ENCODE peak calls at places on chromosome 4, in four cellular contexts. I, K, S and G are unnamed samples.

GRCh38 chr4:111778543-111778942 is 366.7 kb upstream of the FAM241A start:
- DNase-seq in I (no peak), K (no peak), S (no peak), G (peak; percentile 15)

GRCh38 chr4:1987721-1988326 is 20.9 kb downstream of the NELFA start:
- DNase-seq in I (no peak), K (no peak), S (no peak), G (no peak)

GRCh38 chr4:177313263-177313662 is 3.6 kb downstream of the NEIL3 start:
- DNase-seq in I (no peak), K (no peak), S (no peak), G (no peak)

GRCh38 chr4:47855350-47855749 is 17.5 kb upstream of the CORIN start:
- DNase-seq in I (no peak), K (no peak), S (no peak), G (no peak)

GRCh38 chr4:145843148-145843547 is 95.5 kb downstream of the ZNF827 start:
- DNase-seq in I (no peak), K (no peak), S (no peak), G (no peak)

GRCh38 chr4:55754754-55755350 is 64.7 kb upstream of the EXOC1L start:
- DNase-seq in I (no peak), K (no peak), S (no peak), G (peak; percentile 13)

GRCh38 chr4:139628184-139629012 is 37.2 kb upstream of the MGST2 start:
- DNase-seq in I (no peak), K (no peak), S (no peak), G (no peak)

GRCh38 chr4:58553679-58554078 is 1443.5 kb upstream of the IGFBP7 start:
- DNase-seq in I (no peak), K (no peak), S (no peak), G (no peak)

GRCh38 chr4:113678651-113679050 is 82.9 kb downstream of the CAMK2D start:
- DNase-seq in I (no peak), K (no peak), S (no peak), G (no peak)

GRCh38 chr4:90241008-90241407 is 113.8 kb downstream of the CCSER1 start:
- DNase-seq in I (no peak), K (no peak), S (no peak), G (no peak)

GRCh38 chr4:75708218-75708691 is 16.1 kb upstream of the USO1 start:
- DNase-seq in I (peak; percentile 50), K (no peak), S (no peak), G (no peak)

GRCh38 chr4:72457158-72457557 is 111.9 kb downstream of the ADAMTS3 start:
- DNase-seq in I (no peak), K (no peak), S (no peak), G (no peak)

GRCh38 chr4:78149737-78150136 is 92.6 kb downstream of the FRAS1 start:
- DNase-seq in I (no peak), K (no peak), S (no peak), G (no peak)

GRCh38 chr4:141389649-141390048 is 169.0 kb downstream of the ZNF330 start:
- DNase-seq in I (no peak), K (no peak), S (no peak), G (no peak)

GRCh38 chr4:147362868-147363440 is 117.9 kb upstream of the EDNRA start:
- DNase-seq in I (no peak), K (no peak), S (no peak), G (no peak)

GRCh38 chr4:166128452-166128851 is 255.4 kb downstream of the TLL1 start:
- DNase-seq in I (no peak), K (no peak), S (no peak), G (no peak)

GRCh38 chr4:145307120-145307519 is 126.7 kb upstream of the OTUD4 start:
- DNase-seq in I (no peak), K (no peak), S (no peak), G (no peak)

GRCh38 chr4:128835498-128836222 is 26.2 kb downstream of the JADE1 start:
- DNase-seq in I (no peak), K (no peak), S (no peak), G (no peak)

GRCh38 chr4:68342139-68342538 is 7.8 kb downstream of the YTHDC1 start:
- DNase-seq in I (no peak), K (no peak), S (no peak), G (no peak)

GRCh38 chr4:112855058-112855457 is 194.4 kb upstream of the ANK2 start:
- DNase-seq in I (no peak), K (no peak), S (no peak), G (no peak)

GRCh38 chr4:127143460-127144190 is 489.1 kb upstream of the INTU start:
- DNase-seq in I (no peak), K (no peak), S (no peak), G (no peak)

GRCh38 chr4:102328045-102328444 is 17.2 kb downstream of the SLC39A8 start:
- DNase-seq in I (no peak), K (no peak), S (no peak), G (no peak)

GRCh38 chr4:141046255-141046654 is 87.0 kb downstream of the RNF150 start:
- DNase-seq in I (no peak), K (no peak), S (no peak), G (no peak)

GRCh38 chr4:48968814-48969213 is 17.3 kb upstream of the CWH43 start:
- DNase-seq in I (no peak), K (no peak), S (no peak), G (no peak)

GRCh38 chr4:165151734-165152133 is 39.1 kb upstream of the TMEM192 start:
- DNase-seq in I (no peak), K (no peak), S (no peak), G (no peak)

GRCh38 chr4:145937021-145937861 is 1.4 kb downstream of the ZNF827 start:
- DNase-seq in I (peak; percentile 74), K (peak; percentile 21), S (no peak), G (no peak)

GRCh38 chr4:75099321-75099720 is 166.4 kb downstream of the PARM1 start:
- DNase-seq in I (no peak), K (no peak), S (peak; percentile 56), G (no peak)

GRCh38 chr4:62683799-62684566 is 1483.9 kb downstream of the ADGRL3 start:
- DNase-seq in I (no peak), K (no peak), S (no peak), G (no peak)

GRCh38 chr4:38856046-38856445 is 571 bp downstream of the TLR6 start:
- DNase-seq in I (no peak), K (no peak), S (peak; percentile 40), G (no peak)

GRCh38 chr4:174222266-174222872 is 61.1 kb downstream of the FBXO8 start:
- DNase-seq in I (no peak), K (no peak), S (no peak), G (peak; percentile 13)

GRCh38 chr4:102826890-102827673 is at the start of gene UBE2D3:
- DNase-seq in I (peak; percentile 92), K (peak; percentile 76), S (peak; percentile 45), G (peak; percentile 92)

GRCh38 chr4:177177446-177178160 is 132.1 kb upstream of the NEIL3 start:
- DNase-seq in I (no peak), K (no peak), S (no peak), G (no peak)

GRCh38 chr4:24266014-24266413 is 318.3 kb downstream of the DHX15 start:
- DNase-seq in I (no peak), K (no peak), S (no peak), G (no peak)

GRCh38 chr4:24262084-24262483 is 322.3 kb downstream of the DHX15 start:
- DNase-seq in I (no peak), K (no peak), S (no peak), G (no peak)

GRCh38 chr4:24262616-24263015 is 321.7 kb downstream of the DHX15 start:
- DNase-seq in I (no peak), K (no peak), S (no peak), G (no peak)

GRCh38 chr4:24266951-24267577 is 317.3 kb downstream of the DHX15 start:
- DNase-seq in I (no peak), K (no peak), S (no peak), G (no peak)
- TF ChIP-seq JUND in I (no peak), K (no peak), S (no peak), G (no peak)

GRCh38 chr4:82814034-82814433 is 15.4 kb upstream of the SCD5 start:
- DNase-seq in I (no peak), K (no peak), S (no peak), G (no peak)

GRCh38 chr4:82810171-82810570 is 11.6 kb upstream of the SCD5 start:
- DNase-seq in I (no peak), K (no peak), S (no peak), G (no peak)

GRCh38 chr4:82811392-82811791 is 12.8 kb upstream of the SCD5 start:
- DNase-seq in I (no peak), K (no peak), S (no peak), G (no peak)

GRCh38 chr4:82809614-82810013 is 11.0 kb upstream of the SCD5 start:
- DNase-seq in I (no peak), K (no peak), S (no peak), G (no peak)

DNA sequence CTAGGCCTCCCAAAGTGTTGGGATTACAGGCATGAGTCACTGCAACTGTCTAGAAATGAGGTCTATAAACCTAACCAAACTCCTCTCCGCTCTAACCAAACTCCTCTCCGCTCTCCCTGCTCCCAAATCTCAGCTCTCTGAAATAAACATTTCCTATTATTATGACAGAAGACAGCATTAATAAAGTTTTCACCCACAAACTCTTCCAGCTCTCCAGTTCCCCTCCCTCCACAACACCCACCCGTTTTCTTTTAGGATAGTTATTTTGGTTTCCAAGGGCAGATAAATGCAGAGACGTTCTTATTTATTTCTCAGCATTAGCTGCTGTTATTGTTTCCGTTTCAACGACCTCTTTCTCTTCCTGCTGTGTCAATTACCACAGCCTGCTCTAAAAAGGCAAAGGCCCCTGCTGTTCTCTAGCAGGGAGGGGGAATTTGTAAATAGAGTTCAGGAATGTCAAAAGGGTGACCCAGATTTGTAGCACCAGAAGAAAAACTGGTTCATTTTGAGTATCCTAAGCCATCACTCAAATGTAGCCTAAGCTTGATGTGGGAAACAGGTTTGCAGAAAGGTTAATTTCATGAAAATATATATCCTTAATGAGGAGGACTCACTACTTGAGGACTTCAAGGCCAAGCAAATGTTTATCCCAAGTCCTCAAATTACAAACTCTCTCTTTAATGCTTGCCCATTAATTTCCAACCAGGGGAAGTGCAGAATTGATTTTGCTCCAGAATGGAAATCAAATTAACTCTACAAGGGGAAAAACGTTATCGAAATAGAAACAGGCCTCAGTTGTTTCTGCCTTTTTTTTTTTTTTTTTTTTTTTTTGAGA is 13.5 kb upstream of the SCD5 start:
- DNase-seq in I (no peak), K (no peak), S (no peak), G (no peak)
- TF ChIP-seq EGR1 in I (no peak), K (no peak), S (no peak), G (no peak)

DNA sequence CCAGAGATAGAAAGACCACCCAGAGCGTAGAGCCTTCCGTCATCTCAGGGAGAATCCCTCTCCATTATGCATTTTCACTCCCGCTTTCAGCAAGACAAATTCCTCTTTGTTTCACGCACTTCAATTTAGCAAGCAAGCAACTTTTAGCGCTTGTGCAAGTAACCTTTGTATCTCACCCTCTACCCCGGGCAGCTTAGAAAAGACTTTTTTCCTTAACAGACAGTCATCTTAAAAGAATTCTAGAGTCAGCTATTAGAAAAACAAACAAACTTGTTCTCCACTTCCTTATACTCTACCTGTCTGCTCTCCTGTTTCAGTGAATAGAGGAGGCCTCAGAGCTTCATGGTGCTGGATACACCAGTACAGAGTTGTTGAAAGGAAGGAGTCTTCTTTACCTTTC is 12.1 kb downstream of the TIGD2 start:
- DNase-seq in I (no peak), K (no peak), S (no peak), G (no peak)
- TF ChIP-seq JUND in I (no peak), K (no peak), S (no peak), G (peak; percentile 38)

DNA sequence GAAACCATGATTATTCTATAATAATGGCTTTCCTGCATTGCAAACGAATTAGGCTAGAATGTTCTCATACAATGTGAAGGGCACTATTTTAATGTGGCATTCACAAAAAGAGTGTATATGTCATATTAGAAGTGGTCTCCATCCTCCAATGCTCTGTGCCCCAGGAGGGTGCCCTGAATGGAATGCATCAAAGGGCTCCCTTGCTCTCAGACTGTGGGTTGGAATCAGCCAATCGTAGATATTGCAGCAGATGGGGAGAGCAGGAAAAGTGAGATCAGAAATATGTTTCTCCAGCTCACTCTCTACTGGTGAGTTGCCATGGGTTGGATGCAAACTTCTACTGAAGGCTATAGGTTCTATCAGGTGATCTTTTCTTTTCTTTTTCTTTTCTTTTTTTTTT is 11.9 kb upstream of the NSUN7 start:
- DNase-seq in I (no peak), K (no peak), S (no peak), G (no peak)
- TF ChIP-seq EGR1 in I (no peak), K (no peak), S (no peak), G (no peak)